ENCODE peak calls at places on chromosomes 7 and 10, in ten cellular contexts. V is NCI-H1092, I is GM23248, B is aorta, O is kidney glomerular epithelial cell, C is C1 segment of cervical spinal cord, Y is NCI-H460, X is DND-41, E is left ventricle myocardium superior, Z is endothelial cell. A is an unnamed sample.

GRCh38 chr10:103679096-103679790 is 176.1 kb downstream of the SH3PXD2A start:
- DNase-seq in Z (no peak), C (no peak), B (no peak), V (no peak), I (no peak), Y (no peak), O (no peak), X (no peak), E (peak), A (no peak)

GRCh38 chr10:1253476-1254353 is 197.5 kb downstream of the WDR37 start:
- DNase-seq in B (no peak), O (no peak), X (peak), C (no peak), E (no peak), I (no peak), Y (no peak), Z (no peak), V (no peak), A (no peak)

GRCh38 chr7:9921326-9921725 is 1052.3 kb upstream of the PHF14 start:
- DNase-seq in B (no peak), O (no peak), X (no peak), I (no peak), C (no peak), Y (no peak), V (no peak), Z (no peak), E (no peak), A (no peak)

GRCh38 chr7:3174515-3175318 is 126.3 kb upstream of the SDK1 start:
- DNase-seq in Y (no peak), Z (no peak), O (no peak), V (no peak), I (no peak), B (peak), X (no peak), C (no peak), E (no peak), A (no peak)

GRCh38 chr7:45174966-45175765 is 17.6 kb downstream of the RAMP3 start:
- DNase-seq in X (no peak), V (no peak), I (no peak), E (peak), Z (no peak), C (no peak), O (no peak), B (no peak), Y (no peak), A (no peak)

GRCh38 chr7:132739271-132739955 is 163.1 kb upstream of the PLXNA4 start:
- DNase-seq in B (no peak), X (no peak), V (no peak), E (no peak), C (no peak), O (no peak), I (peak), Y (peak), Z (no peak), A (peak)

GRCh38 chr10:122181055-122181732 is 89.9 kb upstream of the BTBD16 start:
- DNase-seq in B (no peak), V (no peak), I (peak), Y (no peak), C (no peak), X (no peak), E (no peak), Z (no peak), O (peak), A (peak)

GRCh38 chr7:91082854-91083495 is 181.3 kb upstream of the FZD1 start:
- DNase-seq in V (no peak), E (no peak), X (no peak), B (no peak), O (peak), Z (no peak), Y (peak), C (no peak), I (peak), A (peak)

GRCh38 chr7:41584746-41585145 is 118.1 kb downstream of the INHBA start:
- DNase-seq in B (no peak), E (no peak), V (no peak), X (no peak), I (peak), Z (no peak), C (no peak), O (no peak), Y (no peak), A (no peak)

A was measured in A549.